ENCODE peak calls at places on chromosomes 3 and 15, in four cellular contexts. P, N, D and R are unnamed samples.

GRCh38 chr15:65377105-65377975 is 462 bp downstream of the IGDCC3 start:
- DNase-seq in P (peak), N (peak), D (no peak), R (no peak)

GRCh38 chr3:173618703-173619102 is 221.2 kb downstream of the NLGN1 start:
- DNase-seq in P (no peak), N (no peak), D (no peak), R (no peak)

GRCh38 chr3:12838179-12838965 is 3.0 kb downstream of the RPL32 start:
- DNase-seq in P (no peak), N (no peak), D (no peak), R (no peak)

GRCh38 chr15:96334017-96334704 is 3.7 kb downstream of the NR2F2 start:
- DNase-seq in P (no peak), N (no peak), D (no peak), R (no peak)

GRCh38 chr3:101011086-101011485 is 17.9 kb upstream of the ABI3BP start:
- DNase-seq in P (no peak), N (no peak), D (peak), R (no peak)

GRCh38 chr3:11619946-11620652 is 23.6 kb downstream of the VGLL4 start:
- DNase-seq in P (no peak), N (no peak), D (no peak), R (no peak)

GRCh38 chr15:90143176-90143655 is 40.9 kb upstream of the IDH2 start:
- DNase-seq in P (peak), N (peak), D (no peak), R (no peak)

GRCh38 chr15:47670365-47670764 is 46.9 kb upstream of the SEMA6D start:
- DNase-seq in P (no peak), N (no peak), D (no peak), R (no peak)

GRCh38 chr15:45402955-45403892 is 24.9 kb upstream of the GATM start:
- DNase-seq in P (peak), N (peak), D (no peak), R (no peak)

GRCh38 chr15:59587085-59587826 is 24.3 kb upstream of the GCNT3 start:
- DNase-seq in P (peak), N (no peak), D (no peak), R (no peak)

GRCh38 chr3:62128028-62128427 is 245.3 kb downstream of the FEZF2 start:
- DNase-seq in P (no peak), N (no peak), D (no peak), R (no peak)

GRCh38 chr3:119630562-119631329 is 29.6 kb downstream of the POPDC2 start:
- DNase-seq in P (no peak), N (no peak), D (no peak), R (no peak)

GRCh38 chr15:63086967-63087366 is 34.7 kb upstream of the LACTB start:
- DNase-seq in P (no peak), N (no peak), D (no peak), R (no peak)

GRCh38 chr15:55074431-55074830 is 122.3 kb downstream of the RSL24D1 start:
- DNase-seq in P (no peak), N (no peak), D (no peak), R (no peak)

GRCh38 chr3:126199256-126199655 is 18.9 kb upstream of the ALDH1L1 start:
- DNase-seq in P (no peak), N (no peak), D (no peak), R (no peak)

GRCh38 chr15:62770752-62771151 is 271.8 kb upstream of the TPM1 start:
- DNase-seq in P (no peak), N (no peak), D (peak), R (peak)

GRCh38 chr3:87126321-87126720 is 100.8 kb upstream of the CHMP2B start:
- DNase-seq in P (no peak), N (no peak), D (no peak), R (no peak)

GRCh38 chr15:91338763-91339162 is 238.7 kb downstream of the SV2B start:
- DNase-seq in P (peak), N (peak), D (no peak), R (no peak)

GRCh38 chr3:193827831-193828230 is 234.8 kb downstream of the OPA1 start:
- DNase-seq in P (no peak), N (no peak), D (no peak), R (no peak)

GRCh38 chr3:52456169-52456799 is 880 bp downstream of the NISCH start:
- DNase-seq in P (no peak), N (no peak), D (no peak), R (no peak)

GRCh38 chr15:83210619-83211018 is 3.0 kb upstream of the HDGFL3 start:
- DNase-seq in P (no peak), N (no peak), D (no peak), R (no peak)

GRCh38 chr3:71575433-71575832 is 8.1 kb downstream of the FOXP1 start:
- DNase-seq in P (no peak), N (no peak), D (no peak), R (no peak)

GRCh38 chr15:81813215-81813614 is 232.6 kb downstream of the MEX3B start:
- DNase-seq in P (peak), N (no peak), D (no peak), R (no peak)

GRCh38 chr3:66778107-66778506 is 220.0 kb upstream of the KBTBD8 start:
- DNase-seq in P (no peak), N (no peak), D (no peak), R (no peak)

GRCh38 chr3:45795882-45796765 is at the start of gene SLC6A20:
- DNase-seq in P (peak), N (no peak), D (no peak), R (no peak)

GRCh38 chr3:35524851-35525250 is 114.5 kb upstream of the ARPP21 start:
- DNase-seq in P (no peak), N (no peak), D (no peak), R (no peak)

GRCh38 chr3:178259703-178260102 is 276.5 kb upstream of the KCNMB2 start:
- DNase-seq in P (no peak), N (no peak), D (no peak), R (no peak)

GRCh38 chr15:77180757-77181156 is 109.8 kb upstream of the TSPAN3 start:
- DNase-seq in P (no peak), N (no peak), D (no peak), R (no peak)

GRCh38 chr3:140117111-140117526 is 182.1 kb downstream of the CLSTN2 start:
- DNase-seq in P (peak), N (no peak), D (no peak), R (peak)

GRCh38 chr3:105876745-105877624 is 8.2 kb upstream of the CBLB start:
- DNase-seq in P (no peak), N (no peak), D (no peak), R (no peak)

GRCh38 chr3:185715091-185715490 is 109.8 kb downstream of the IGF2BP2 start:
- DNase-seq in P (no peak), N (no peak), D (no peak), R (no peak)

GRCh38 chr15:38129531-38130199 is 123.0 kb upstream of the SPRED1 start:
- DNase-seq in P (no peak), N (no peak), D (peak), R (peak)

GRCh38 chr3:67598814-67599556 is 55.4 kb downstream of the SUCLG2 start:
- DNase-seq in P (no peak), N (no peak), D (no peak), R (no peak)